ENCODE peak calls at places on chromosome X, in nine cellular contexts. Z, O, G, K, W, F, Y, C and V are unnamed samples.

GRCh38 chrX:103637604-103638338 is 9.0 kb downstream of the TCEAL1 start:
- DNase-seq in Y (peak), G (no peak), W (no peak), F (no peak), C (no peak), Z (no peak), K (no peak), O (no peak), V (no peak)

GRCh38 chrX:40459576-40460158 is 121.1 kb upstream of the ATP6AP2 start:
- DNase-seq in K (peak), Z (no peak), W (no peak), Y (no peak), C (no peak), O (no peak), G (no peak), F (no peak), V (no peak)

GRCh38 chrX:97167333-97167732 is 283.6 kb downstream of the RPA4 start:
- DNase-seq in O (no peak), G (no peak), Z (no peak), Y (no peak), C (no peak), W (no peak), K (no peak), F (no peak), V (no peak)

GRCh38 chrX:1618689-1619088 is 3.8 kb downstream of the ASMT start:
- DNase-seq in F (no peak), W (no peak), Y (no peak), C (no peak), Z (no peak), G (no peak), O (no peak), K (peak), V (no peak)

GRCh38 chrX:53224860-53225797 is at the start of gene KDM5C:
- DNase-seq in C (peak), Z (peak), G (peak), F (peak), K (peak), W (peak), Y (peak), O (peak), V (peak)

GRCh38 chrX:13076176-13076956 is 31.9 kb upstream of the FAM9C start:
- DNase-seq in Y (peak), Z (no peak), O (no peak), C (no peak), K (no peak), F (no peak), G (no peak), W (no peak), V (no peak)

GRCh38 chrX:152819732-152820131 is 10.8 kb downstream of the CETN2 start:
- DNase-seq in W (no peak), F (no peak), O (no peak), Z (no peak), K (no peak), Y (peak), C (no peak), G (no peak), V (no peak)

GRCh38 chrX:5042563-5042962 is 1186.1 kb downstream of the NLGN4X start:
- DNase-seq in Z (no peak), O (no peak), W (no peak), Y (no peak), C (no peak), K (no peak), G (no peak), F (no peak), V (no peak)

GRCh38 chrX:47366051-47366722 is 4.2 kb upstream of the ZNF157 start:
- DNase-seq in Y (peak), Z (peak), F (no peak), O (peak), C (peak), W (peak), K (peak), G (peak), V (no peak)

GRCh38 chrX:76893930-76894329 is 466.4 kb downstream of the MAGEE1 start:
- DNase-seq in W (no peak), F (no peak), Y (no peak), K (no peak), C (no peak), Z (no peak), O (no peak), G (no peak), V (no peak)